ENCODE peak calls at places on chromosomes 1 and 21, in six cellular contexts. B is EH, W is cardiac fibroblast, I is HS-5, N is DMS153, F is heart right ventricle. Y is an unnamed sample.

GRCh38 chr1:56389813-56390539 is 189.4 kb downstream of the PLPP3 start:
- DNase-seq in N (no peak), F (no peak), I (no peak), B (peak), W (no peak), Y (no peak)

GRCh38 chr1:209202826-209203439 is 380.6 kb upstream of the CAMK1G start:
- DNase-seq in W (peak), I (no peak), F (no peak), B (peak), N (peak), Y (no peak)

GRCh38 chr21:44867999-44868700 is 5.3 kb downstream of the PTTG1IP start:
- DNase-seq in I (no peak), F (peak), N (no peak), B (no peak), W (no peak), Y (peak)

GRCh38 chr1:228265167-228265566 is 57.3 kb downstream of the OBSCN start:
- DNase-seq in I (no peak), W (peak), B (peak), N (no peak), F (no peak), Y (no peak)

GRCh38 chr1:154943649-154944421 is 7.3 kb upstream of the PMVK start:
- DNase-seq in B (peak), N (no peak), I (no peak), F (peak), W (peak), Y (peak)

GRCh38 chr1:190578015-190578414 is 100.4 kb upstream of the BRINP3 start:
- DNase-seq in I (peak), W (no peak), N (no peak), F (no peak), B (no peak), Y (no peak)

GRCh38 chr1:2431095-2431494 is 18.7 kb upstream of the PEX10 start:
- DNase-seq in N (no peak), W (no peak), B (no peak), I (no peak), F (no peak), Y (no peak)

GRCh38 chr1:66374561-66375111 is 159.3 kb upstream of the SGIP1 start:
- DNase-seq in B (peak), N (no peak), I (peak), F (no peak), W (peak), Y (peak)

GRCh38 chr1:185628102-185628501 is 106.1 kb upstream of the HMCN1 start:
- DNase-seq in N (no peak), F (no peak), W (no peak), B (no peak), I (no peak), Y (no peak)

GRCh38 chr1:115166531-115167091 is 77.3 kb upstream of the TSPAN2 start:
- DNase-seq in N (no peak), W (peak), B (peak), I (peak), F (no peak), Y (no peak)

GRCh38 chr1:117735045-117735992 is 129.5 kb downstream of the TENT5C start:
- DNase-seq in W (peak), I (no peak), N (no peak), B (peak), F (no peak), Y (no peak)

GRCh38 chr21:22145555-22145954 is 1147.3 kb downstream of the NCAM2 start:
- DNase-seq in B (no peak), I (no peak), F (no peak), N (no peak), W (no peak), Y (no peak)

GRCh38 chr1:203325004-203325417 is 19.7 kb downstream of the BTG2 start:
- DNase-seq in N (peak), F (no peak), I (no peak), W (peak), B (no peak), Y (peak)

GRCh38 chr1:13965770-13966398 is 265.9 kb downstream of the PRDM2 start:
- DNase-seq in B (peak), I (peak), W (peak), F (peak), N (peak), Y (no peak)

GRCh38 chr1:3192359-3192758 is 123.4 kb downstream of the PRDM16 start:
- DNase-seq in B (no peak), N (no peak), F (no peak), W (no peak), I (no peak), Y (no peak)

GRCh38 chr1:8059161-8059622 is 33.1 kb upstream of the ERRFI1 start:
- DNase-seq in I (no peak), N (no peak), W (peak), F (no peak), B (peak), Y (no peak)

GRCh38 chr1:211332036-211332616 is 5.5 kb downstream of the TRAF5 start:
- DNase-seq in W (no peak), F (no peak), N (no peak), B (no peak), I (no peak), Y (no peak)

Y was measured in stimulated activated naive CD8-positive, alpha-beta T cell treated with anti-CD3 and anti-CD28 coated beads, Interleukin-15, Interleukin-2, amounts not matched to agents 100 U/mL and 50 U/mL, for 24 hours.